ENCODE peak calls at places on chromosomes 6 and 20, in ten cellular contexts. One of them, this sample, is unnamed.
A peak's percentile ranks its signal among the peaks of the same experiment; 100 is the strongest.

GRCh38 chr6:15588966-15589634 is 73.7 kb downstream of the DTNBP1 start:
- DNase-seq in A549: no peak
- DNase-seq in SK-N-SH: no peak
- DNase-seq in endodermal cell: no peak
- DNase-seq in pancreas: no peak
- DNase-seq in fibroblast of mammary gland: peak; percentile 84
- DNase-seq in astrocyte of the cerebellum: peak; percentile 48
- DNase-seq in colonic mucosa: no peak
- DNase-seq in right lobe of liver: no peak
- DNase-seq in psoas muscle: no peak
- DNase-seq in this sample: peak; percentile 39

GRCh38 chr6:74001091-74001490 is 305.1 kb downstream of the CD109 start:
- DNase-seq in fibroblast of mammary gland: no peak
- DNase-seq in astrocyte of the cerebellum: no peak
- DNase-seq in psoas muscle: no peak
- DNase-seq in SK-N-SH: no peak
- DNase-seq in A549: no peak
- DNase-seq in right lobe of liver: no peak
- DNase-seq in colonic mucosa: no peak
- DNase-seq in endodermal cell: no peak
- DNase-seq in pancreas: no peak
- DNase-seq in this sample: no peak

GRCh38 chr6:119127627-119128026 is 49.2 kb upstream of the FAM184A start:
- DNase-seq in pancreas: no peak
- DNase-seq in colonic mucosa: no peak
- DNase-seq in endodermal cell: no peak
- DNase-seq in astrocyte of the cerebellum: no peak
- DNase-seq in psoas muscle: no peak
- DNase-seq in SK-N-SH: no peak
- DNase-seq in fibroblast of mammary gland: no peak
- DNase-seq in right lobe of liver: no peak
- DNase-seq in A549: no peak
- DNase-seq in this sample: no peak

GRCh38 chr20:6026051-6026450 is 27.8 kb downstream of the LRRN4 start:
- DNase-seq in SK-N-SH: no peak
- DNase-seq in A549: no peak
- DNase-seq in fibroblast of mammary gland: peak; percentile 81
- DNase-seq in endodermal cell: no peak
- DNase-seq in right lobe of liver: no peak
- DNase-seq in pancreas: no peak
- DNase-seq in psoas muscle: no peak
- DNase-seq in colonic mucosa: no peak
- DNase-seq in astrocyte of the cerebellum: no peak
- DNase-seq in this sample: peak; percentile 28

GRCh38 chr6:217048-217659 is 75.1 kb upstream of the DUSP22 start:
- DNase-seq in endodermal cell: peak; percentile 94
- DNase-seq in colonic mucosa: peak; percentile 33
- DNase-seq in SK-N-SH: peak; percentile 66
- DNase-seq in astrocyte of the cerebellum: no peak
- DNase-seq in psoas muscle: no peak
- DNase-seq in pancreas: no peak
- DNase-seq in right lobe of liver: no peak
- DNase-seq in fibroblast of mammary gland: no peak
- DNase-seq in A549: peak; percentile 23
- DNase-seq in this sample: no peak

GRCh38 chr6:146895772-146896061 is 296.9 kb downstream of the ADGB start:
- DNase-seq in endodermal cell: no peak
- DNase-seq in colonic mucosa: no peak
- DNase-seq in right lobe of liver: no peak
- DNase-seq in pancreas: no peak
- DNase-seq in astrocyte of the cerebellum: no peak
- DNase-seq in psoas muscle: no peak
- DNase-seq in A549: no peak
- DNase-seq in SK-N-SH: no peak
- DNase-seq in fibroblast of mammary gland: no peak
- DNase-seq in this sample: no peak

GRCh38 chr6:474454-475185 is 83.1 kb downstream of the IRF4 start:
- DNase-seq in A549: no peak
- DNase-seq in pancreas: no peak
- DNase-seq in endodermal cell: no peak
- DNase-seq in SK-N-SH: peak; percentile 44
- DNase-seq in fibroblast of mammary gland: no peak
- DNase-seq in colonic mucosa: no peak
- DNase-seq in astrocyte of the cerebellum: no peak
- DNase-seq in right lobe of liver: no peak
- DNase-seq in psoas muscle: no peak
- DNase-seq in this sample: peak; percentile 4

GRCh38 chr6:5084192-5084786 is 852 bp upstream of the PPP1R3G start:
- DNase-seq in colonic mucosa: peak; percentile 54
- DNase-seq in psoas muscle: peak; percentile 70
- DNase-seq in SK-N-SH: peak; percentile 72
- DNase-seq in right lobe of liver: peak; percentile 72
- DNase-seq in pancreas: no peak
- DNase-seq in astrocyte of the cerebellum: no peak
- DNase-seq in endodermal cell: no peak
- DNase-seq in fibroblast of mammary gland: peak; percentile 7
- DNase-seq in A549: no peak
- DNase-seq in this sample: no peak

GRCh38 chr6:11062083-11062482 is 18.0 kb upstream of the ELOVL2 start:
- DNase-seq in psoas muscle: no peak
- DNase-seq in right lobe of liver: no peak
- DNase-seq in pancreas: no peak
- DNase-seq in fibroblast of mammary gland: no peak
- DNase-seq in astrocyte of the cerebellum: no peak
- DNase-seq in A549: no peak
- DNase-seq in SK-N-SH: no peak
- DNase-seq in endodermal cell: no peak
- DNase-seq in colonic mucosa: no peak
- DNase-seq in this sample: no peak
- TF ChIP-seq CTCF in psoas muscle: no peak
- TF ChIP-seq CTCF in right lobe of liver: no peak
- TF ChIP-seq CTCF in pancreas: no peak
- TF ChIP-seq CTCF in fibroblast of mammary gland: no peak
- TF ChIP-seq CTCF in astrocyte of the cerebellum: no peak
- TF ChIP-seq CTCF in A549: no peak
- TF ChIP-seq CTCF in SK-N-SH: no peak
- TF ChIP-seq CTCF in endodermal cell: no peak
- TF ChIP-seq CTCF in colonic mucosa: no peak
- TF ChIP-seq CTCF in this sample: no peak

GRCh38 chr6:36954262-36954931 is at the start of gene PI16:
- DNase-seq in astrocyte of the cerebellum: no peak
- DNase-seq in colonic mucosa: no peak
- DNase-seq in right lobe of liver: no peak
- DNase-seq in pancreas: no peak
- DNase-seq in SK-N-SH: no peak
- DNase-seq in psoas muscle: no peak
- DNase-seq in endodermal cell: peak; percentile 41
- DNase-seq in A549: no peak
- DNase-seq in fibroblast of mammary gland: no peak
- DNase-seq in this sample: no peak

GRCh38 chr6:36955136-36955535 is 598 bp downstream of the PI16 start:
- DNase-seq in A549: no peak
- DNase-seq in fibroblast of mammary gland: no peak
- DNase-seq in endodermal cell: peak; percentile 52
- DNase-seq in astrocyte of the cerebellum: no peak
- DNase-seq in psoas muscle: no peak
- DNase-seq in SK-N-SH: no peak
- DNase-seq in pancreas: no peak
- DNase-seq in right lobe of liver: no peak
- DNase-seq in colonic mucosa: no peak
- DNase-seq in this sample: no peak

GRCh38 chr6:36957773-36958271 is 3.3 kb downstream of the PI16 start:
- DNase-seq in SK-N-SH: no peak
- DNase-seq in psoas muscle: peak; percentile 70
- DNase-seq in pancreas: peak; percentile 66
- DNase-seq in fibroblast of mammary gland: no peak
- DNase-seq in right lobe of liver: no peak
- DNase-seq in colonic mucosa: no peak
- DNase-seq in astrocyte of the cerebellum: no peak
- DNase-seq in endodermal cell: no peak
- DNase-seq in A549: no peak
- DNase-seq in this sample: no peak

GRCh38 chr6:36955671-36956070 is 1.1 kb downstream of the PI16 start:
- DNase-seq in right lobe of liver: no peak
- DNase-seq in colonic mucosa: no peak
- DNase-seq in endodermal cell: no peak
- DNase-seq in astrocyte of the cerebellum: no peak
- DNase-seq in psoas muscle: no peak
- DNase-seq in A549: no peak
- DNase-seq in SK-N-SH: no peak
- DNase-seq in pancreas: no peak
- DNase-seq in fibroblast of mammary gland: no peak
- DNase-seq in this sample: no peak

DNA sequence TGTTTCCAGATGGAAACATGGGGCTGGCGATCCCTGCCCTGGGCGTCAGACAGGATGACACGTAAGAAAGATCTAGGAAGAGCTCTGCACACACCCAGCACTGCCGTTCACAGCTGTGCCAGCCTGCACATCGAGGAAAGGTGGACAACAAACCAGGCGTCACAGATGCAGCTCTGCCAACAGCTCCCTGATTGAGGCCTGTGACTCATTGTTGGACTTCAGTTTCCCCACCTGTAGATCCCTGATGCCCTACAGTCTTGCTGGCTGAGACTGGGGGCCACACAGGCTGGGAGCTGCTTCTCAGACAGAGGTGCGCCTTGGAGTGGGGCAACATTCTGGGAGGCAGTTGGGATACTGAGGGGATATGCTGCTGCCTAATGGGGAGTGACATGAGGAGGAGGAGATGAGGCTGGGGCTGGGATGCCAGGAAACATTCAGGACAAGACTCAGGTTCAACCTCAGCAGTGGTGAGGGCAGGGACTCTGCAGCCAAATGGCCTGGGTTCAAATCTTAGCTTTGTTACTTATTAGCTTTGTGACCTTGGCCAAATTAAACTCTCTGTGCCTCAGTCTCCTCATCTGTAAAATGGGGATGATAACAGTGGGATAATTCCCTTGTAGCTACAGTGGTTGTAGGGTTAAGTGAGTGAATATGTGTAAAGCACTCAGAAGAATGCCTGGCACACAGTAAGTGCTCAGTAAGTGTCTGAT is 1.7 kb downstream of the PI16 start:
- DNase-seq in right lobe of liver: no peak
- DNase-seq in colonic mucosa: no peak
- DNase-seq in A549: no peak
- DNase-seq in psoas muscle: no peak
- DNase-seq in pancreas: no peak
- DNase-seq in fibroblast of mammary gland: peak; percentile 20
- DNase-seq in astrocyte of the cerebellum: no peak
- DNase-seq in endodermal cell: peak; percentile 44
- DNase-seq in SK-N-SH: no peak
- DNase-seq in this sample: no peak
- H3K4me3 ChIP-seq in right lobe of liver: no peak overlapping the region
- H3K4me3 ChIP-seq in colonic mucosa: no peak overlapping the region
- H3K4me3 ChIP-seq in A549: no peak overlapping the region
- H3K4me3 ChIP-seq in psoas muscle: peak overlapping the region; percentile 4
- H3K4me3 ChIP-seq in pancreas: no peak overlapping the region
- H3K4me3 ChIP-seq in fibroblast of mammary gland: no peak overlapping the region
- H3K4me3 ChIP-seq in astrocyte of the cerebellum: no peak overlapping the region
- H3K4me3 ChIP-seq in endodermal cell: no peak overlapping the region
- H3K4me3 ChIP-seq in SK-N-SH: no peak overlapping the region
- H3K4me3 ChIP-seq in this sample: no peak overlapping the region

DNA sequence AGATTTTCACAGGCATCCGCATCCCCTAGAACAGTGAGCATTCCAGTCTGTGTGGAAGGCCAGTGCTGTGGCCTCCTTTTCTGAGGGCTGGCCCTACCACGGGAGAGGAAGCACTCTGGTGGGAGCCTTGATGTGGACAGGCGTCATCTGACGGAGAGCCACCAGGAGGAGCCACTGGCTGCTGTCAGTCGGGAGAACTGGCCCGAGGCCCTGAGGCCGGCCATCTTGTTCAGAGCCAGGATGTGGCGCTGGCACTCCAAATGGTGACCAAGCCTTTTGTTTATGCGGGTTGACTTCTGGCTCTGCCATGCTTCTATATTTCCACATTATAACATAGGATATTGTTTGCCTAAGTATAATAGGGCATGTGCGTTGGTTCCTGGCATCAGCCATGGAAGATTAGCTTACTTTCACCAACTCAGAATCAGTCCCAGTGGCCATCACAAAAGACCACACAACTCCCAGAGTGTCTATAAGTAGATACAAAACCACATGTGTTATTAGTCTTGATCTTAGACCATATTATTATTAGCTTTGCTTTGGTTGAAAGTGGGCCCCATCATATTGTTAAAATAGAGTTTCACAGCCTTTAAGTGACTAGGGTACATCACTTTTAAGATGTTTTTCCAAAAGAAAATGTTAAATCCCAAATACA is 273.9 kb upstream of the TAB2 start:
- DNase-seq in psoas muscle: no peak
- DNase-seq in right lobe of liver: no peak
- DNase-seq in A549: peak; percentile 66
- DNase-seq in fibroblast of mammary gland: peak; percentile 32
- DNase-seq in pancreas: no peak
- DNase-seq in endodermal cell: peak; percentile 88
- DNase-seq in astrocyte of the cerebellum: no peak
- DNase-seq in SK-N-SH: peak; percentile 65
- DNase-seq in colonic mucosa: no peak
- DNase-seq in this sample: no peak
- TF ChIP-seq CTCF in psoas muscle: no peak
- TF ChIP-seq CTCF in right lobe of liver: no peak
- TF ChIP-seq CTCF in A549: no peak
- TF ChIP-seq CTCF in fibroblast of mammary gland: peak; percentile 40
- TF ChIP-seq CTCF in pancreas: no peak
- TF ChIP-seq CTCF in endodermal cell: peak; percentile 66
- TF ChIP-seq CTCF in astrocyte of the cerebellum: peak; percentile 31
- TF ChIP-seq CTCF in SK-N-SH: peak; percentile 51
- TF ChIP-seq CTCF in colonic mucosa: no peak
- TF ChIP-seq CTCF in this sample: peak; percentile 28

GRCh38 chr6:144063246-144063743 is 32.1 kb downstream of the SF3B5 start:
- DNase-seq in right lobe of liver: no peak
- DNase-seq in astrocyte of the cerebellum: no peak
- DNase-seq in SK-N-SH: no peak
- DNase-seq in fibroblast of mammary gland: no peak
- DNase-seq in colonic mucosa: peak; percentile 67
- DNase-seq in pancreas: peak; percentile 6
- DNase-seq in endodermal cell: peak; percentile 65
- DNase-seq in A549: no peak
- DNase-seq in psoas muscle: no peak
- DNase-seq in this sample: no peak

GRCh38 chr6:144064402-144064830 is 31.0 kb downstream of the SF3B5 start:
- DNase-seq in fibroblast of mammary gland: no peak
- DNase-seq in pancreas: no peak
- DNase-seq in colonic mucosa: peak; percentile 58
- DNase-seq in psoas muscle: peak; percentile 58
- DNase-seq in right lobe of liver: peak; percentile 75
- DNase-seq in SK-N-SH: no peak
- DNase-seq in astrocyte of the cerebellum: no peak
- DNase-seq in A549: no peak
- DNase-seq in endodermal cell: no peak
- DNase-seq in this sample: no peak

GRCh38 chr6:144064831-144065668 is 30.3 kb downstream of the SF3B5 start:
- DNase-seq in endodermal cell: peak; percentile 54
- DNase-seq in A549: no peak
- DNase-seq in astrocyte of the cerebellum: no peak
- DNase-seq in psoas muscle: no peak
- DNase-seq in SK-N-SH: no peak
- DNase-seq in fibroblast of mammary gland: no peak
- DNase-seq in right lobe of liver: no peak
- DNase-seq in pancreas: peak; percentile 36
- DNase-seq in colonic mucosa: peak; percentile 76
- DNase-seq in this sample: no peak

GRCh38 chr6:144063744-144064401 is 31.5 kb downstream of the SF3B5 start:
- DNase-seq in SK-N-SH: peak; percentile 91
- DNase-seq in endodermal cell: peak; percentile 91
- DNase-seq in psoas muscle: peak; percentile 89
- DNase-seq in astrocyte of the cerebellum: no peak
- DNase-seq in A549: peak; percentile 53
- DNase-seq in pancreas: peak; percentile 88
- DNase-seq in colonic mucosa: peak; percentile 95
- DNase-seq in fibroblast of mammary gland: peak; percentile 4
- DNase-seq in right lobe of liver: peak; percentile 95
- DNase-seq in this sample: peak; percentile 17

GRCh38 chr6:144062757-144063156 is 32.6 kb downstream of the SF3B5 start:
- DNase-seq in A549: no peak
- DNase-seq in right lobe of liver: no peak
- DNase-seq in pancreas: no peak
- DNase-seq in colonic mucosa: no peak
- DNase-seq in astrocyte of the cerebellum: no peak
- DNase-seq in SK-N-SH: no peak
- DNase-seq in psoas muscle: no peak
- DNase-seq in fibroblast of mammary gland: no peak
- DNase-seq in endodermal cell: no peak
- DNase-seq in this sample: no peak
- H3K4me3 ChIP-seq in A549: no peak overlapping the region
- H3K4me3 ChIP-seq in right lobe of liver: no peak overlapping the region
- H3K4me3 ChIP-seq in pancreas: no peak overlapping the region
- H3K4me3 ChIP-seq in colonic mucosa: peak overlapping the region; percentile 64
- H3K4me3 ChIP-seq in astrocyte of the cerebellum: no peak overlapping the region
- H3K4me3 ChIP-seq in SK-N-SH: no peak overlapping the region
- H3K4me3 ChIP-seq in psoas muscle: peak overlapping the region; percentile 83
- H3K4me3 ChIP-seq in fibroblast of mammary gland: no peak overlapping the region
- H3K4me3 ChIP-seq in endodermal cell: no peak overlapping the region
- H3K4me3 ChIP-seq in this sample: no peak overlapping the region

This sample was measured in fibroblast of pulmonary artery.